ENCODE peak calls at places on chromosomes 4 and X, in six cellular contexts. I is astrocyte, U is GM23248, Q is T-helper 17 cell, A is mucosa of descending colon, V is right cardiac atrium. W is an unnamed sample. For H3K9me3, the result is how much of the 10 kb centered on the place peaks cover.

GRCh38 chr4:18366762-18367358 is 345.3 kb upstream of the LCORL start:
- DNase-seq in Q (no peak), V (no peak), I (peak), U (peak), A (peak), W (no peak)

GRCh38 chr4:36187723-36188333 is 56.5 kb downstream of the ARAP2 start:
- DNase-seq in V (no peak), U (peak), Q (no peak), A (peak), I (peak), W (no peak)

GRCh38 chrX:26918633-26919032 is 544.5 kb downstream of the PPP4R3C start:
- DNase-seq in I (no peak), A (peak), V (no peak), U (peak), Q (no peak), W (no peak)

GRCh38 chrX:53262189-53262917 is 19.0 kb downstream of the IQSEC2 start:
- DNase-seq in A (no peak), U (no peak), I (no peak), Q (no peak), V (no peak), W (no peak)

GRCh38 chr4:41506071-41506470 is 31.9 kb upstream of the LIMCH1 start:
- DNase-seq in A (no peak), U (peak), Q (no peak), V (no peak), I (peak), W (no peak)

GRCh38 chrX:150049647-150050046 is 111.4 kb upstream of the EOLA2 start:
- DNase-seq in I (no peak), Q (no peak), V (no peak), A (no peak), U (no peak), W (no peak)

GRCh38 chr4:105149771-105150170 is 3.1 kb downstream of the TET2 start:
- DNase-seq in V (no peak), A (no peak), U (no peak), Q (no peak), I (no peak), W (no peak)

GRCh38 chr4:23500876-23501275 is 389.0 kb downstream of the PPARGC1A start:
- DNase-seq in Q (no peak), A (no peak), I (no peak), V (no peak), U (no peak), W (no peak)

GRCh38 chrX:119729408-119730201 is 28.8 kb upstream of the SOWAHD start:
- DNase-seq in V (peak), U (peak), I (no peak), Q (peak), A (peak), W (peak)

GRCh38 chr4:103075435-103075893 is 1.1 kb downstream of the SLC9B2 start:
- DNase-seq in Q (no peak), U (peak), V (no peak), A (no peak), I (peak), W (no peak)

GRCh38 chrX:25869761-25870160 is 268.4 kb upstream of the MAGEB18 start:
- DNase-seq in U (no peak), I (no peak), Q (no peak), V (no peak), A (no peak), W (no peak)

GRCh38 chrX:40127052-40127451 is 29.3 kb upstream of the BCOR start:
- DNase-seq in V (no peak), A (no peak), Q (no peak), U (peak), I (no peak), W (no peak)

GRCh38 chr4:110970642-110971041 is 347.8 kb upstream of the PITX2 start:
- DNase-seq in V (no peak), Q (no peak), U (peak), I (peak), A (peak), W (no peak)

GRCh38 chr4:46425775-46426400 is 36.0 kb upstream of the GABRA2 start:
- DNase-seq in A (no peak), V (no peak), Q (no peak), U (no peak), I (no peak), W (no peak)

GRCh38 chr4:158535130-158535614 is 13.5 kb downstream of the RXFP1 start:
- DNase-seq in Q (no peak), V (no peak), A (no peak), U (peak), I (peak), W (no peak)

GRCh38 chrX:39398973-39399268 is 597.7 kb downstream of the MID1IP1 start:
- DNase-seq in A (no peak), U (no peak), V (peak), Q (no peak), I (no peak), W (peak)

GRCh38 chr4:5753766-5754528 is 42.9 kb downstream of the EVC start:
- DNase-seq in V (no peak), A (no peak), I (peak), U (peak), Q (no peak), W (no peak)

GRCh38 chr4:110122201-110122600 is 76.2 kb downstream of the ELOVL6 start:
- DNase-seq in U (no peak), A (no peak), I (no peak), V (no peak), Q (no peak), W (no peak)

GRCh38 chr4:87868482-87868881 is 35.7 kb downstream of the MEPE start:
- DNase-seq in V (no peak), Q (no peak), A (no peak), U (no peak), I (no peak), W (no peak)

GRCh38 chr4:120071192-120071795 is 4.6 kb upstream of the MAD2L1 start:
- DNase-seq in Q (peak), I (peak), V (no peak), A (peak), U (peak), W (no peak)

GRCh38 chr4:42497142-42497541 is 99.9 kb downstream of the SHISA3 start:
- DNase-seq in A (no peak), Q (no peak), I (no peak), U (no peak), V (no peak), W (no peak)

GRCh38 chr4:174873931-174874330 is 44.2 kb upstream of the ADAM29 start:
- DNase-seq in U (peak), V (no peak), A (no peak), I (no peak), Q (no peak), W (no peak)

GRCh38 chrX:19897087-19897486 is 9.7 kb upstream of the SH3KBP1 start:
- DNase-seq in U (no peak), Q (no peak), V (no peak), A (no peak), I (no peak), W (no peak)

GRCh38 chrX:133812382-133812781 is 173.0 kb downstream of the GPC3 start:
- DNase-seq in I (no peak), V (no peak), A (peak), U (no peak), Q (no peak), W (no peak)
- H3K9me3 ChIP-seq in I (under half), V (under half), A (under half), U (under half), Q (under half), W (under half)

GRCh38 chrX:62839596-62839995 is 511.5 kb downstream of the SPIN4 start:
- DNase-seq in V (no peak), I (no peak), A (no peak), Q (no peak), U (no peak), W (no peak)
- H3K9me3 ChIP-seq in V (under half), I (under half), A (under half), Q (under half), U (under half), W (under half)

GRCh38 chr4:81003549-81004240 is 26.8 kb upstream of the BMP3 start:
- DNase-seq in U (no peak), V (no peak), I (no peak), A (peak), Q (no peak), W (no peak)
- H3K9me3 ChIP-seq in U (under half), V (under half), I (under half), A (under half), Q (under half), W (under half)

DNA sequence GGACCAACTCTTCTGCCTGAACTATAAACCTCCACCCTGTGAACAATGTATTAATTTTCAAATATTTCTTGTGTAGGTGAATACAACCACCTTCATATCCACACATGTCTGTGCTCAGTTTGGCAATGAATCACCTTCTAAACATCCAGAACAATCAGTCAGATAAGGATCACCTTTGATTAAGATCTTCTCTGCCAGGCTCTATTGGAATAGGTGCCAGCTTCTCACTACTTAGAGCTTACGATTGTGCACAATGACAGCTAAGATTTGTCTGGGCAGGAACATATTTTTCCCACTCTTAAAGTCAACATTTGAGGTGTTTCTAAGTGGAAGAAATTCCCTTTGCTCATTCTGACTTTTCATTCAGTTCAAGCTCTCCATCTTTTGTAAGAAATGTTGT is 237.2 kb downstream of the IL1RAPL2 start:
- DNase-seq in U (no peak), Q (no peak), I (no peak), V (no peak), A (no peak), W (no peak)
- H3K9me3 ChIP-seq in U (under half), Q (under half), I (under half), V (under half), A (under half), W (under half)

DNA sequence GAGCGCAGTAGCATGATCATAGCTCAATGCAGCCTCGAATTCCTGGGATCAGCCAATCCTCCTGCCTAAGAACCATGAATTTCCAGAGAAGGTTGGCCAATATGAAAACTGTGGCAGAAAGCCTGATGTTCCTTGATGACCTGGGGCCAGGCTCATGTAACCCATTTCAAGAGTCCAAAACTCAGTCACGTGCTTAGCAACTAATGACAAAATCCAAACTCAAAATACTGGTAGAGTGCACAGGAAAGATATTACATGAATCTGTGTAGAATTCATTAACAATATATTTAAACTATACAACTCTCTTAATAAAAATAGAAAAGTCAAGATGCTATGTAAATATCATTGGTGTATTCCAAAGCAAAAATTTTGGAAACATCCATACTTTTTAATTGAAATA is 265.7 kb upstream of the NDST3 start:
- DNase-seq in A (no peak), V (no peak), Q (no peak), U (no peak), I (no peak), W (no peak)
- H3K9me3 ChIP-seq in A (under half), V (under half), Q (under half), U (under half), I (under half), W (under half)

GRCh38 chrX:48721916-48722315 is 25.4 kb downstream of the SUV39H1 start:
- DNase-seq in I (no peak), V (no peak), A (no peak), Q (no peak), U (no peak), W (no peak)

GRCh38 chrX:48728653-48729052 is 32.1 kb downstream of the SUV39H1 start:
- DNase-seq in Q (no peak), I (no peak), U (no peak), A (no peak), V (no peak), W (no peak)

GRCh38 chrX:48720580-48721240 is 24.2 kb downstream of the SUV39H1 start:
- DNase-seq in A (no peak), U (no peak), I (no peak), Q (no peak), V (no peak), W (no peak)

GRCh38 chrX:48726596-48726995 is 30.1 kb downstream of the SUV39H1 start:
- DNase-seq in U (no peak), V (no peak), Q (no peak), A (no peak), I (no peak), W (no peak)
- H3K9me3 ChIP-seq in U (under half), V (under half), Q (under half), A (under half), I (under half), W (under half)

DNA sequence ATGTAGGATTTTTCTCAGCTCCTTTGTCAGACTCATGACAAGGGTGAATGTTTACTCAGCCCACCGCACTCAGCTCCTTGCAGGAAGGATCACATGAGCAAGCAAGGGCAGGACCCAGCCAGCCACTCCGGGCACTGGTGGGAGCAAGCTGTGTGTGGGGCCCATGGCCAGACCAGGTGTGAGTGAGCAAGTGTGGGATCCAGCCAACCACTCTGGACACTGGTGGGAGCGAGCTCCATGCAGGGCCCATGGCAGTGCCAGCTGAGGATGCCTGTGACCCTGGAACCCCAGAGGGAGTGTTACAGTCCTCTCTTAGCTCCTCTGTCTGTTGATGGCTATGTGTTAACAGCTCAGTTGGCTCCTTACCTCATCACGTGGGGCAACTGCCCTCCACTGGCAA is 2750.6 kb downstream of the PCDH7 start:
- DNase-seq in U (no peak), V (peak), Q (no peak), A (no peak), I (no peak), W (no peak)
- H3K9me3 ChIP-seq in U (under half), V (under half), Q (under half), A (under half), I (under half), W (under half)

GRCh38 chr4:129062580-129062979 is 30.8 kb downstream of the SCLT1 start:
- DNase-seq in A (no peak), I (no peak), V (no peak), Q (no peak), U (no peak), W (no peak)
- H3K9me3 ChIP-seq in A (half or more), I (under half), V (under half), Q (under half), U (under half), W (half or more)

GRCh38 chrX:63466690-63467089 is 115.6 kb upstream of the SPIN4 start:
- DNase-seq in V (no peak), A (no peak), I (no peak), U (no peak), Q (no peak), W (no peak)

GRCh38 chrX:63475200-63475599 is 124.1 kb upstream of the SPIN4 start:
- DNase-seq in I (no peak), U (no peak), A (peak), Q (no peak), V (no peak), W (no peak)

GRCh38 chrX:63470506-63470905 is 119.4 kb upstream of the SPIN4 start:
- DNase-seq in I (no peak), V (no peak), U (no peak), Q (no peak), A (no peak), W (no peak)

DNA sequence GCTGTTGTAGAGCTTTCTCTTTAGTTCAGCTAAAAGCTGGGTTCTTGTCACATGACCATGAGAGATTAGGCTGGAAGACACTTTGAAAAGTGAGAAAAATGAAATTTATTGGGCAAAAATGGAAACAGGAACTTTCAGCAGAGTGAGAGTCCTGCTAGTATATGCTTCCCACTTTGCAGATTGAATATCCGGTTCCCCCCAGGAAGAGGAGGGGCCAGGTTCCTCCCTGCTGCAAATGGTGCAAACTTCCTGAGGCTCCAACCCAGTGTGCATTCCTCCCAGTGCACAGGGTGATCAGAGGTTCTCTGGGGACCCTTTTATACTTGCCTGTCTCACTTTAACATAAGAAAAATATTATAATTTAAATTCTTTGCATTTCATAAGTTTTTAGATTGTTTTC is 119.9 kb upstream of the SPIN4 start:
- DNase-seq in I (no peak), A (no peak), Q (no peak), U (no peak), V (no peak), W (no peak)
- H3K9me3 ChIP-seq in I (under half), A (under half), Q (under half), U (under half), V (under half), W (under half)

W was measured in left ventricle myocardium inferior.